ENCODE peak calls at places on chromosomes 7 and 10, in five cellular contexts. W is BJ, T is DMS79, P is stromal cell of bone marrow, E is brain microvascular endothelial cell. V is an unnamed sample.

GRCh38 chr10:58785354-58785753 is 272.7 kb downstream of the BICC1 start:
- DNase-seq in W (no peak), T (no peak), P (no peak), E (no peak), V (no peak)

GRCh38 chr10:113993489-113993932 is 50.2 kb upstream of the ADRB1 start:
- DNase-seq in W (no peak), T (no peak), P (peak), E (peak), V (no peak)

GRCh38 chr10:116082211-116082610 is 190.8 kb downstream of the GFRA1 start:
- DNase-seq in W (no peak), T (no peak), P (no peak), E (no peak), V (no peak)

GRCh38 chr10:101295266-101295665 is 58.7 kb upstream of the BTRC start:
- DNase-seq in W (no peak), T (no peak), P (no peak), E (no peak), V (no peak)

GRCh38 chr10:113438660-113439059 is 114.2 kb upstream of the HABP2 start:
- DNase-seq in W (no peak), T (no peak), P (peak), E (peak), V (peak)

GRCh38 chr7:158256091-158256816 is 331.4 kb downstream of the PTPRN2 start:
- DNase-seq in W (no peak), T (no peak), P (no peak), E (no peak), V (no peak)

GRCh38 chr10:9634466-9634865 is 1383.2 kb upstream of the CELF2 start:
- DNase-seq in W (no peak), T (no peak), P (peak), E (peak), V (peak)

GRCh38 chr7:51303142-51303525 is 13.5 kb downstream of the COBL start:
- DNase-seq in W (no peak), T (no peak), P (no peak), E (no peak), V (no peak)

GRCh38 chr7:90749774-90750173 is 153.7 kb downstream of the CDK14 start:
- DNase-seq in W (no peak), T (no peak), P (no peak), E (peak), V (no peak)

GRCh38 chr7:156175003-156175402 is 362.7 kb upstream of the SHH start:
- DNase-seq in W (no peak), T (no peak), P (no peak), E (no peak), V (no peak)

GRCh38 chr7:112288301-112288700 is 81.8 kb downstream of the ZNF277 start:
- DNase-seq in W (no peak), T (no peak), P (no peak), E (no peak), V (no peak)

GRCh38 chr7:641269-641671 is 85.2 kb upstream of the DNAAF5 start:
- DNase-seq in W (no peak), T (no peak), P (no peak), E (no peak), V (no peak)

GRCh38 chr10:14389981-14390590 is 59.4 kb upstream of the FRMD4A start:
- DNase-seq in W (no peak), T (no peak), P (no peak), E (no peak), V (no peak)

GRCh38 chr7:158476303-158476932 is 111.2 kb downstream of the PTPRN2 start:
- DNase-seq in W (no peak), T (no peak), P (no peak), E (no peak), V (no peak)

GRCh38 chr7:481219-481930 is 38.3 kb downstream of the PDGFA start:
- DNase-seq in W (no peak), T (no peak), P (no peak), E (no peak), V (no peak)

GRCh38 chr10:1187855-1188555 is 131.8 kb downstream of the WDR37 start:
- DNase-seq in W (no peak), T (no peak), P (no peak), E (no peak), V (no peak)

GRCh38 chr10:132631348-132631735 is 93.8 kb downstream of the INPP5A start:
- DNase-seq in W (no peak), T (no peak), P (no peak), E (peak), V (no peak)

GRCh38 chr10:121975295-121976086 is 474 bp upstream of the NSMCE4A start:
- DNase-seq in W (no peak), T (peak), P (no peak), E (no peak), V (no peak)

GRCh38 chr10:50558368-50558767 is 65.4 kb downstream of the SGMS1 start:
- DNase-seq in W (no peak), T (no peak), P (no peak), E (no peak), V (no peak)

GRCh38 chr10:90674927-90675326 is 182.9 kb downstream of the HTR7 start:
- DNase-seq in W (peak), T (no peak), P (peak), E (peak), V (peak)

GRCh38 chr7:131972251-131972650 is 415.8 kb upstream of the PODXL start:
- DNase-seq in W (no peak), T (no peak), P (no peak), E (no peak), V (no peak)

GRCh38 chr10:97503413-97503812 is 4.7 kb downstream of the UBTD1 start:
- DNase-seq in W (no peak), T (no peak), P (no peak), E (no peak), V (no peak)

GRCh38 chr7:129466796-129467195 is 32.6 kb downstream of the STRIP2 start:
- DNase-seq in W (no peak), T (no peak), P (peak), E (no peak), V (no peak)

GRCh38 chr10:102596506-102596971 is 47.7 kb upstream of the TRIM8 start:
- DNase-seq in W (no peak), T (no peak), P (no peak), E (peak), V (no peak)

GRCh38 chr10:3173173-3173878 is 744 bp upstream of the PITRM1 start:
- DNase-seq in W (no peak), T (peak), P (no peak), E (no peak), V (no peak)

GRCh38 chr7:22295402-22296264 is 61.3 kb downstream of the RAPGEF5 start:
- DNase-seq in W (no peak), T (no peak), P (no peak), E (no peak), V (no peak)

V was measured in HS-5.